ENCODE peak calls at places on chromosomes 5 and 9, in ten cellular contexts. Q is central memory CD8-positive, alpha-beta T cell; Z is uterus; W is frontal cortex; X is amygdala; C is MV-4-11; R is GM23248; E is cardiac fibroblast; L is ACHN; B is upper lobe of right lung. I is an unnamed sample.
A peak's percentile ranks its signal among the peaks of the same experiment; 100 is the strongest.

GRCh38 chr5:13325765-13326164 is 618.7 kb downstream of the DNAH5 start:
- DNase-seq in Q (no peak), Z (no peak), W (no peak), X (no peak), C (no peak), R (peak; percentile 48), E (peak; percentile 5), L (no peak), B (no peak), I (no peak)

GRCh38 chr9:95497772-95498171 is 19.0 kb downstream of the PTCH1 start:
- DNase-seq in Q (no peak), Z (no peak), W (no peak), X (no peak), C (no peak), R (peak; percentile 38), E (no peak), L (no peak), B (no peak), I (no peak)

GRCh38 chr5:173256800-173257199 is 21.8 kb upstream of the NKX2-5 start:
- DNase-seq in Q (no peak), Z (no peak), W (no peak), X (no peak), C (no peak), R (no peak), E (no peak), L (no peak), B (no peak), I (no peak)

GRCh38 chr5:113112435-113112834 is 135.8 kb downstream of the DCP2 start:
- DNase-seq in Q (no peak), Z (no peak), W (no peak), X (no peak), C (no peak), R (peak; percentile 84), E (peak; percentile 76), L (no peak), B (no peak), I (no peak)

GRCh38 chr5:154316223-154316967 is 125.9 kb downstream of the GALNT10 start:
- DNase-seq in Q (no peak), Z (no peak), W (no peak), X (no peak), C (no peak), R (peak; percentile 18), E (peak; percentile 16), L (peak; percentile 43), B (no peak), I (no peak)

GRCh38 chr9:76198336-76198735 is 195.9 kb downstream of the RFK start:
- DNase-seq in Q (no peak), Z (no peak), W (no peak), X (no peak), C (no peak), R (peak; percentile 54), E (peak; percentile 48), L (no peak), B (no peak), I (no peak)

GRCh38 chr5:68740204-68740910 is 353.5 kb upstream of the SLC30A5 start:
- DNase-seq in Q (no peak), Z (no peak), W (no peak), X (no peak), C (no peak), R (no peak), E (no peak), L (no peak), B (no peak), I (no peak)

GRCh38 chr9:123360161-123361085 is 4.4 kb downstream of the CRB2 start:
- DNase-seq in Q (no peak), Z (peak; percentile 74), W (no peak), X (no peak), C (peak; percentile 42), R (no peak), E (no peak), L (no peak), B (peak; percentile 82), I (no peak)

GRCh38 chr5:135821061-135821781 is 13.2 kb upstream of the SLC25A48 start:
- DNase-seq in Q (no peak), Z (no peak), W (no peak), X (no peak), C (no peak), R (peak; percentile 26), E (no peak), L (no peak), B (no peak), I (no peak)

GRCh38 chr5:90685425-90686022 is 126.9 kb downstream of the ADGRV1 start:
- DNase-seq in Q (no peak), Z (no peak), W (no peak), X (no peak), C (no peak), R (no peak), E (no peak), L (no peak), B (no peak), I (no peak)

I was measured in epithelial cell of prostate.